ENCODE peak calls at places on chromosomes 13 and 19, in five cellular contexts. W is ovary, Z is RWPE2, U is aorta, Q is neuronal stem cell. S is an unnamed sample. For H3K4me1, the result is how much of the 10 kb centered on the place peaks cover.

GRCh38 chr13:90968510-90968909 is 379.0 kb upstream of the MIR17HG start:
- DNase-seq in W (no peak), U (no peak), Z (no peak), Q (peak), S (no peak)

GRCh38 chr19:54209748-54210494 is 9.3 kb downstream of the RPS9 start:
- DNase-seq in Z (peak), Q (no peak), U (peak), W (peak), S (peak)

GRCh38 chr19:31346184-31346583 is 3.1 kb downstream of the TSHZ3 start:
- DNase-seq in W (no peak), Q (no peak), Z (no peak), U (no peak), S (no peak)

GRCh38 chr13:45718992-45719391 is 16.9 kb downstream of the CBY2 start:
- DNase-seq in W (no peak), U (no peak), Z (no peak), Q (no peak), S (no peak)

GRCh38 chr13:99050983-99051488 is 73.2 kb upstream of the DOCK9 start:
- DNase-seq in Q (no peak), W (no peak), U (no peak), Z (no peak), S (no peak)

GRCh38 chr19:5991244-5991838 is 13.4 kb upstream of the RANBP3 start:
- DNase-seq in Z (no peak), Q (no peak), W (no peak), U (no peak), S (no peak)

GRCh38 chr19:45643927-45644771 is 5.0 kb upstream of the EML2 start:
- DNase-seq in Q (no peak), W (no peak), U (no peak), Z (no peak), S (no peak)

GRCh38 chr19:4375164-4375619 is 25.2 kb downstream of the SH3GL1 start:
- DNase-seq in Q (no peak), Z (peak), U (no peak), W (peak), S (no peak)

GRCh38 chr19:47107953-47108746 is 5.4 kb downstream of the ZC3H4 start:
- DNase-seq in U (no peak), Q (no peak), Z (no peak), W (no peak), S (no peak)

GRCh38 chr19:57282011-57282636 is 1.8 kb downstream of the ZNF460 start:
- DNase-seq in Q (no peak), W (no peak), Z (no peak), U (no peak), S (no peak)

GRCh38 chr13:50613356-50613831 is 230.1 kb downstream of the DLEU7 start:
- DNase-seq in Q (no peak), U (no peak), Z (no peak), W (no peak), S (no peak)

GRCh38 chr19:13718733-13719132 is 45.6 kb upstream of the MRI1 start:
- DNase-seq in U (no peak), Q (peak), W (no peak), Z (no peak), S (no peak)

GRCh38 chr19:42246869-42247630 is 4.6 kb upstream of the GSK3A start:
- DNase-seq in U (no peak), Z (no peak), Q (no peak), W (no peak), S (no peak)

GRCh38 chr19:50569938-50570540 is 1.8 kb upstream of the LRRC4B start:
- DNase-seq in Q (no peak), Z (no peak), W (no peak), U (no peak), S (no peak)

GRCh38 chr13:35817642-35818576 is 313.3 kb downstream of the DCLK1 start:
- DNase-seq in Q (no peak), U (no peak), Z (no peak), W (no peak), S (no peak)

GRCh38 chr19:44803442-44804428 is 5.2 kb upstream of the BCAM start:
- DNase-seq in W (no peak), Z (no peak), U (no peak), Q (no peak), S (no peak)

GRCh38 chr19:2887391-2887914 is 13.3 kb upstream of the ZNF57 start:
- DNase-seq in Q (no peak), W (no peak), U (peak), Z (no peak), S (no peak)

GRCh38 chr13:102091231-102091630 is 310.6 kb downstream of the FGF14 start:
- DNase-seq in Z (no peak), Q (no peak), W (no peak), U (no peak), S (no peak)

GRCh38 chr19:16001481-16002312 is 52.9 kb downstream of the OR10H4 start:
- DNase-seq in U (peak), Z (no peak), Q (no peak), W (no peak), S (no peak)

GRCh38 chr13:25468330-25469178 is 96.8 kb downstream of the ATP8A2 start:
- DNase-seq in Q (peak), Z (no peak), W (no peak), U (no peak), S (no peak)

GRCh38 chr19:47430041-47430802 is 10.9 kb upstream of the MEIS3 start:
- DNase-seq in W (no peak), Z (no peak), U (no peak), Q (no peak), S (no peak)

GRCh38 chr19:39411832-39412099 is 703 bp upstream of the PLEKHG2 start:
- DNase-seq in Z (no peak), U (peak), Q (peak), W (peak), S (peak)

GRCh38 chr19:7644550-7644877 is 7.6 kb downstream of the STXBP2 start:
- DNase-seq in Z (no peak), Q (no peak), W (no peak), U (no peak), S (no peak)

GRCh38 chr19:33212024-33212772 is 13.5 kb downstream of the SLC7A10 start:
- DNase-seq in W (no peak), Q (no peak), U (no peak), Z (no peak), S (no peak)

GRCh38 chr13:48094404-48094780 is 512 bp downstream of the MED4 start:
- DNase-seq in Z (no peak), U (no peak), Q (no peak), W (no peak), S (no peak)

GRCh38 chr19:40599331-40600085 is 1.7 kb upstream of the LTBP4 start:
- DNase-seq in U (no peak), Q (no peak), Z (no peak), W (peak), S (peak)

GRCh38 chr13:112725346-112726017 is 35.6 kb downstream of the ATP11A start:
- DNase-seq in W (no peak), U (no peak), Z (no peak), Q (no peak), S (peak)

GRCh38 chr13:21031594-21031993 is 29.8 kb downstream of the LATS2 start:
- DNase-seq in W (no peak), Q (no peak), Z (no peak), U (no peak), S (no peak)

GRCh38 chr19:31352782-31353651 is 3.8 kb upstream of the TSHZ3 start:
- DNase-seq in U (no peak), Q (no peak), W (peak), Z (no peak), S (no peak)

GRCh38 chr19:3272532-3272931 is 48.1 kb downstream of the CELF5 start:
- DNase-seq in W (no peak), Z (no peak), Q (no peak), U (no peak), S (no peak)

GRCh38 chr13:30346159-30346788 is 38.9 kb upstream of the KATNAL1 start:
- DNase-seq in Q (no peak), Z (no peak), W (no peak), U (no peak), S (no peak)

GRCh38 chr13:99275093-99275469 is 16.9 kb upstream of the GPR18 start:
- DNase-seq in W (no peak), Q (no peak), U (no peak), Z (no peak), S (no peak)

GRCh38 chr13:46757640-46758039 is 39.3 kb downstream of the ESD start:
- DNase-seq in Q (no peak), W (no peak), U (no peak), Z (no peak), S (no peak)

GRCh38 chr19:41997121-41997850 is 3.3 kb upstream of the ATP1A3 start:
- DNase-seq in W (no peak), U (peak), Z (no peak), Q (peak), S (peak)

GRCh38 chr13:36787181-36787580 is 31.8 kb upstream of the RFXAP start:
- DNase-seq in Q (no peak), W (no peak), Z (no peak), U (no peak), S (no peak)

GRCh38 chr19:33501957-33502356 is 19.6 kb downstream of the PEPD start:
- DNase-seq in Z (peak), U (peak), W (no peak), Q (no peak), S (no peak)

GRCh38 chr13:77048592-77048991 is 21.6 kb upstream of the FBXL3 start:
- DNase-seq in Q (peak), Z (no peak), U (no peak), W (no peak), S (no peak)

GRCh38 chr13:112716841-112717520 is 27.1 kb downstream of the ATP11A start:
- DNase-seq in Q (no peak), Z (no peak), U (no peak), W (no peak), S (no peak)

DNA sequence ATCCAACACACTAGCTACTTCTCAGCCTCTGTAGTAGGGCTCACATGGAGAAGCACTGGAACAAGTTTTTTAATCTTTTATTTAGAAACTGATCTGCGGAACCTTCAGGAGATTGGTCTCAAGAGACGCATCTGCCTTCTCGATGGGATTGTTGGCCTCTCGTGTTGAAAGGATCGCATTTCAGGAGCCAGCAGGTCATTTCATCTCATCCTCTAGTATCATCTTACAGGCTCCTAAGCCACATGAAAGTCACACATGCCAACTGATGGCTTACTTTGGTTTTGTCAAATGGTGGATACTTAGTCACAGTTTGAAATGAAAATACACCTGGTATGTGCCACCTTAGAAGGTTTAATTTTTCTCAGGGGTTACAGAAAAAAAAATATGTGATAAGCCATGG is 1703.6 kb downstream of the EFNB2 start:
- DNase-seq in Z (no peak), Q (no peak), U (no peak), W (no peak), S (no peak)
- H3K27ac ChIP-seq in Z (no peak), Q (no peak), U (no peak), W (no peak), S (no peak)

DNA sequence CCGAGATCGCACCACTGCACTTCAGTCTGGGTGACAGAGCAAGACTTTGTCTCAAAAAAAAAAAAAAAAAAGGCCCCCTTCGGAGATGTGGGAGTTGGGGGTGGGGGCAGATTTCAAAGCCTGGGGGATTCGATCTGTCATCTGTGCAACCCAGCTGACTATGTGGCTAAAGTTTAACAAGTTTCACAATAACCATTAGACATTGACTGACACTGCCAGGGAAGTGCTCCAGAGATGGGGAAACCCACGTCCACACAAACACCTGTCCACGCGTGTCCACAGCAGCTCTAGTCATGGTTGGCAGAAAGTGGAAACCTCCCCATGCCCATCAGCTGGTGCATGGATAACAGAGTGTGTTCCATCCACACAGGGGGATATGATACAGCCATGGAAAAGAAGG is 37.6 kb upstream of the HOMER3 start:
- DNase-seq in W (no peak), Q (no peak), Z (no peak), U (no peak), S (no peak)
- H3K4me1 ChIP-seq in W (under half), Q (under half), Z (under half), U (under half), S (under half)

GRCh38 chr19:30172643-30173242 is 199.4 kb upstream of the ZNF536 start:
- DNase-seq in Z (no peak), U (no peak), Q (no peak), W (no peak), S (no peak)
- H3K27ac ChIP-seq in Z (no peak), U (no peak), Q (no peak), W (no peak), S (no peak)

DNA sequence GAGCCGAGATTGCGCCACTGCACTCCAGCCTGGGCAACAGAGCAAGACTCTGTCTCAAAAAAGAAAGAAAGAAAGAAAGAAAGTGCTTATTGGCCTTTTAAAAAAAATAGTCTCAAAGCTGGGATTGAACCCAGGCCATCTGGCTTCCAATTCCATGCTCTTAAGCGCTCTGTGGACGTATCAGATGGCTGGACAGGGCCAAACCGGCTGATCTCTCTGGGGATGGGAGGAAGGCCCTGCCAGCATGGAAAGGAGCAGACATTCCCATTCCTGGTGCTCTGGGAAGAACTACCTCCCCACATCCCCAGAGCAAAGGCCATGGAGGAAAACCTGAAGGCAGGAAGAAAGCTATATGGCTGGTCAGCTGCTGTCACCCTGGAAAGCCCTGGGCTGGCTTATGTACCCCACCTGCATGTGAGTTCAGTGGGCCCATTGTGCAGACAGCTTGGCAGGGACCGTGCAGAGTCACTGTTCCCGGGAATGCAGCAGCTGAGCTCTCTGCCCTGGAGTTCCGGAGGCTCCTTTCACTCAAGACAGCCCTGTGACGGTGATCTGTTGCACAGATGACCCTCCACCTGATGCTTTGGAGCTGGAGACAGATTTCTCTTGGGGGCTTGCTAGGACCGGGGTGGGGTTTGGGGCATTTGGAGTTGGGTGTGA is 84.3 kb downstream of the SIPA1L3 start:
- DNase-seq in U (no peak), Z (no peak), Q (no peak), W (no peak), S (no peak)
- H3K4me1 ChIP-seq in U (under half), Z (under half), Q (under half), W (under half), S (under half)

GRCh38 chr19:48664476-48664875 is 8.3 kb downstream of the NTN5 start:
- DNase-seq in Z (no peak), U (no peak), W (no peak), Q (no peak), S (no peak)

GRCh38 chr19:48661746-48662145 is 11.1 kb downstream of the NTN5 start:
- DNase-seq in W (no peak), Z (no peak), U (no peak), Q (no peak), S (no peak)

GRCh38 chr19:48665786-48666185 is 7.0 kb downstream of the NTN5 start:
- DNase-seq in U (no peak), Z (no peak), W (no peak), Q (no peak), S (no peak)

GRCh38 chr19:48660854-48661731 is 11.7 kb downstream of the NTN5 start:
- DNase-seq in U (peak), W (peak), Z (peak), Q (no peak), S (peak)

DNA sequence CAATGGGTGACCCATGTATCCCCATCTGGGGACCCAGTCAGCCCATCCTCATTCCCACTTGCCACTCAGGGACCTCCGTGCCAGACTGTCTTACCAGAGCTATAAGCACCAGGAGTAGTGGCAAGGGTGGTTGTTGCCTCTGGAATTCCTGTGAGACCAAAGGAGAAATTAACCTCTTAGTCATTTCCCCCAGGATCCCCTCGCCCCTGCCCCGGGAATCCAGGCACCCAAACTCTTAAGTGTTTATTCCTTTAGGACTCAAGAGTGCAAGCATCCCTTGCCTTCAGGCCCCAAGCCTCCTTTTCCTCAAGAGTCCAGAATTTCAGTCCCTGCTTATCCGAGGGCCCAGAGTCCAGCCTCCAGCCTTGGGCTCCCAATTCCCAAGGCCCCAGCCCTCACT is 9.2 kb downstream of the NTN5 start:
- DNase-seq in W (no peak), Z (no peak), U (no peak), Q (no peak), S (no peak)
- H3K27ac ChIP-seq in W (no peak), Z (no peak), U (no peak), Q (no peak), S (no peak)

DNA sequence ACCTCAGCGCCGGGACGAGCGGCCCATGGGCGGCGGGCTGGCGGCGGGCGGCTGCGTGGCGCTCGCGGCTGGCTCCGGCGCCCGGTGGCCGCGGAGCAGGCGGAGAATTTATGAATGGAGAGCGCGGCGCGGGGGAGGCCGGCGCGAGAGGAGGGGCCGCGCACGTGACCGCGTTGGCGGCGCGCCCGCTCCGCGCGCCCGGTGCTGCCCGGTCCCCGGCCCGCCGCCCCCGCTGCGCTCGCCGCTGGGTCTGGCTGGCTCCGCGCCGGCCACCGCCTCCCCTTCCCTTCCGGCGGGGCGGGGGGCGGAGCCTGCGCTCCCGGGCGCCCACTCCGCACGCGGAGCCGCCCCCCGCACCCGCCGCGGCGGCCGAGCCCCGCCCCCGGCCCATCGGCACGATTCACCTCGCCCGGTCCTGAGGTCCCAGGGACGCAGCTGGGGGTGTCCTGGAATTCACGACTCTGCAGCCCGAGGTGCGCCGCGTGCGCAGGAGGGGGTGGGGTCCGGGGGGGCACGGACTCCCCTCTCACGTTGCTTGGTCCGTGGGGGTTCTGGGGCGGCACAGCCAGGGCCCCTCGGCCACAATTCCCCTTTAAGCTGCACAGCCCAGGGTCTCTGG is at the start of gene CBARP:
- DNase-seq in Z (no peak), U (no peak), W (peak), Q (no peak), S (no peak)
- H3K4me1 ChIP-seq in Z (under half), U (under half), W (under half), Q (under half), S (under half)

DNA sequence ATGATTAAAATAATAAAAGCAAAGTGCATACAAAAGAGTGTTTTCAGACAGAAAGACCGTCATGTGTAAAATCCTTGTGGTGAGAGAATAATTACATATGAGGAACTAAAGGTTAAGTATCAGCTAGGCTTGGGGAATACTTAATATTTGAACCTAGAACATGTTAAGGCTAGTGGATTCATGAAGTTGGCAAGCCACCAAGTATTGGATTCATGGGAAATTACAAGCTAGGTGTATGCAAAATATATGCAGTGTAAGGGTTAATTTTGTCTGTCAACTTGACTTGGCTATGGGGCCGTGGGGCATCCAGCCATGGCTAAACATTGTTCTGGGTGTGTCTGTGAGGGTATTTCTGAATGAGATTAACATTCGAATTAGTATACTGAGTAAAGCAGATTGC is 533.5 kb upstream of the KLF12 start:
- DNase-seq in U (no peak), Z (no peak), Q (no peak), W (no peak), S (no peak)
- H3K27ac ChIP-seq in U (no peak), Z (no peak), Q (no peak), W (no peak), S (no peak)

S was measured in heart right ventricle.